ENCODE peak calls at places on chromosomes 16 and 17, in seven cellular contexts. E, A, I, M, D, N and V are unnamed samples.

GRCh38 chr17:34616148-34616547 is 36.8 kb downstream of the TMEM132E start:
- DNase-seq in E (no peak), A (no peak), I (no peak), M (peak; percentile 51), D (no peak), N (no peak), V (no peak)

GRCh38 chr17:30858556-30859250 is 26.9 kb downstream of the ATAD5 start:
- DNase-seq in E (no peak), A (no peak), I (peak; percentile 1), M (no peak), D (no peak), N (no peak), V (no peak)

GRCh38 chr16:10245002-10245401 is 62.8 kb upstream of the GRIN2A start:
- DNase-seq in E (no peak), A (no peak), I (no peak), M (no peak), D (no peak), N (no peak), V (no peak)

GRCh38 chr16:19245326-19245925 is 40.1 kb upstream of the CLEC19A start:
- DNase-seq in E (peak; percentile 49), A (peak; percentile 50), I (no peak), M (no peak), D (no peak), N (no peak), V (no peak)

GRCh38 chr17:31857920-31858646 is 961 bp downstream of the COPRS start:
- DNase-seq in E (no peak), A (no peak), I (peak; percentile 35), M (peak; percentile 3), D (no peak), N (no peak), V (no peak)

GRCh38 chr17:64732336-64733006 is 70.4 kb upstream of the SMURF2 start:
- DNase-seq in E (no peak), A (no peak), I (peak; percentile 86), M (no peak), D (peak; percentile 86), N (no peak), V (no peak)

GRCh38 chr16:67801889-67802288 is 4.5 kb downstream of the RANBP10 start:
- DNase-seq in E (no peak), A (no peak), I (no peak), M (no peak), D (no peak), N (no peak), V (no peak)

GRCh38 chr17:55635253-55635766 is 87.4 kb downstream of the TMEM100 start:
- DNase-seq in E (no peak), A (no peak), I (peak; percentile 88), M (no peak), D (no peak), N (no peak), V (no peak)

GRCh38 chr16:28193530-28194423 is 18.0 kb downstream of the XPO6 start:
- DNase-seq in E (no peak), A (no peak), I (peak; percentile 90), M (no peak), D (peak; percentile 71), N (no peak), V (peak; percentile 97)

GRCh38 chr16:477758-478157 is 49.8 kb upstream of the CAPN15 start:
- DNase-seq in E (no peak), A (no peak), I (no peak), M (no peak), D (no peak), N (no peak), V (no peak)

GRCh38 chr17:17175917-17176316 is 30.2 kb downstream of the PLD6 start:
- DNase-seq in E (no peak), A (no peak), I (no peak), M (no peak), D (no peak), N (no peak), V (no peak)

GRCh38 chr16:11136600-11136999 is 119.4 kb downstream of the SOCS1 start:
- DNase-seq in E (no peak), A (no peak), I (peak; percentile 20), M (no peak), D (peak; percentile 63), N (no peak), V (no peak)

GRCh38 chr17:43479948-43480347 is 3.8 kb upstream of the DHX8 start:
- DNase-seq in E (no peak), A (no peak), I (no peak), M (peak; percentile 39), D (no peak), N (no peak), V (no peak)

GRCh38 chr17:2075336-2076056 is 20.6 kb downstream of the HIC1 start:
- DNase-seq in E (peak; percentile 40), A (no peak), I (peak; percentile 56), M (peak; percentile 39), D (peak; percentile 60), N (no peak), V (no peak)

GRCh38 chr17:42653179-42654124 is 5.6 kb upstream of the TUBG2 start:
- DNase-seq in E (peak; percentile 49), A (no peak), I (peak; percentile 88), M (no peak), D (peak; percentile 47), N (no peak), V (no peak)

GRCh38 chr17:8685396-8685795 is 54.9 kb upstream of the MYH10 start:
- DNase-seq in E (no peak), A (no peak), I (no peak), M (no peak), D (peak; percentile 83), N (no peak), V (no peak)

GRCh38 chr17:45677770-45678169 is 106.3 kb upstream of the CRHR1 start:
- DNase-seq in E (no peak), A (no peak), I (no peak), M (no peak), D (no peak), N (no peak), V (no peak)

GRCh38 chr17:51454456-51454978 is 194.2 kb downstream of the UTP18 start:
- DNase-seq in E (no peak), A (no peak), I (no peak), M (no peak), D (no peak), N (no peak), V (no peak)

GRCh38 chr17:7263071-7263800 is 958 bp upstream of the CLDN7 start:
- DNase-seq in E (peak; percentile 93), A (no peak), I (no peak), M (no peak), D (no peak), N (no peak), V (no peak)
- H3K4me3 ChIP-seq in E (peak overlapping the region; percentile 67), A (peak overlapping the region; percentile 49), I (peak overlapping the region; percentile 22), M (peak overlapping the region; percentile 3), D (no peak overlapping the region), N (peak overlapping the region; percentile 41), V (no peak overlapping the region)

DNA sequence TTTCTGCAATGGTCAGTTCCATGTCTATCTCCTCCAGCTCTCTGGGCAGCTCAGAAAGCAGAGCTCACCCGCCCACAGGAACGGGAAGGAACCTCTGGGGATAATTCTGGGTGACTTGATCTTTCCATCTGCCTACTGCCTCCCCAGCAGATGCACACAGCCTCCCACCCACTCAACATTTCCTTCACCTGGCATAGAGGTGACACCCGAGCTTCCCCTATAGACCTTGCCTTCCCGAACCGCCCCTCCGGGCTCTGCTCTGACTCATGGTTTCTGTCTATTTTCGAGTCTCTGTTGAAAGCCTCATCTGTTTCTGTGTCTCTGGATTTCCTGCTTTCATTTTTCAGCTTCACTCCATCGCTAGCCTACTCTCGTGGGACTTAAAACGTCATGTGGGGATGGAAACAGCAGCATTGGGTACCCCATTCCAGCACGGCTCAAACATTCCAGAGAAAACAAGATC is 11.4 kb downstream of the GGA3 start:
- DNase-seq in E (no peak), A (peak; percentile 40), I (peak; percentile 85), M (no peak), D (no peak), N (no peak), V (no peak)
- H3K4me3 ChIP-seq in E (no peak overlapping the region), A (no peak overlapping the region), I (peak overlapping the region; percentile 58), M (no peak overlapping the region), D (no peak overlapping the region), N (no peak overlapping the region), V (no peak overlapping the region)

GRCh38 chr17:72466199-72466598 is 345.4 kb downstream of the SOX9 start:
- DNase-seq in E (no peak), A (peak; percentile 39), I (peak; percentile 47), M (no peak), D (peak; percentile 77), N (peak; percentile 74), V (no peak)

GRCh38 chr17:72466606-72467005 is 345.8 kb downstream of the SOX9 start:
- DNase-seq in E (no peak), A (no peak), I (no peak), M (no peak), D (no peak), N (no peak), V (no peak)

GRCh38 chr17:72462814-72463213 is 342.0 kb downstream of the SOX9 start:
- DNase-seq in E (no peak), A (no peak), I (no peak), M (no peak), D (no peak), N (peak; percentile 50), V (no peak)

GRCh38 chr17:72463287-72464102 is 342.7 kb downstream of the SOX9 start:
- DNase-seq in E (no peak), A (peak; percentile 59), I (no peak), M (no peak), D (no peak), N (no peak), V (no peak)

DNA sequence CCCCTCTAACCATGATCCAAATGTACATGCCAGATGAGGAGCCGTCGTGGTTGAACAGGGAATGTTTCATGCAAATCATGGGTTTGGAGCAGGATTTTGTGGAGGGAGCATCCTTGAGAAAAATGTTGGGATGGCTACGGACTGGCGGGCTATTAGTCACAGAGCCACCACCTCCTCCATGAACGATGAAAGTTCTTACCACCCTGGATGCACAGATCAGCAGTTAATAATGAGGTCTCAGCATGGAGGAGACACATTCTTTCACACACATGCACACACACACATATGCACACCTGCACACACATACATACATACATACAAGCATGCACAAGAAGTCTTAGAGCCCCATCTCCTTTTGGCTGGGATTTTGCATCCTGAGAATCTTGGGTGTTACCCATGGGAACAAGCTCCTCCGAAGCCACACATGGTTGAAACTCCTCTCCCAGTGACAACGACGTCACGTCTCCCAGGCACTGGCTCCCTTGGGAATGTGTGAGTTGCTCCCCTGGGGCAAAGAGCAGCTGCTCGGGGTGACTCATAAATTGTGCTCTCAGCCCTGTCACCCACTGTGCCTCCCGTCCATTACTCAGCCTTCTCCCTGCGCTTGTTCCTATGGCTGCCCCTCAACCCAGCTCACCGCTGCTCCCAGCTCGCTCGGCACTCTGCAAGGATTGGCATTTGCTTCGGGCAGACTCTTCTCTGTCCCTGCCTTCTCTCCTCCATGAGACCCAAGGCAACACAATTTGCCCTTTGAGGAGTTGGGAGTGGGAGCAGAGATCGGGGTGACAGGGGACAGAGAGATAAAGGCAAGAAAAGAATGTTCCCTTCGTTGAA is 344.6 kb downstream of the SOX9 start:
- DNase-seq in E (peak; percentile 73), A (peak; percentile 62), I (peak; percentile 46), M (no peak), D (peak; percentile 96), N (peak; percentile 86), V (peak; percentile 58)
- H3K4me3 ChIP-seq in E (no peak overlapping the region), A (no peak overlapping the region), I (no peak overlapping the region), M (no peak overlapping the region), D (peak overlapping the region; percentile 12), N (no peak overlapping the region), V (peak overlapping the region; percentile 15)

DNA sequence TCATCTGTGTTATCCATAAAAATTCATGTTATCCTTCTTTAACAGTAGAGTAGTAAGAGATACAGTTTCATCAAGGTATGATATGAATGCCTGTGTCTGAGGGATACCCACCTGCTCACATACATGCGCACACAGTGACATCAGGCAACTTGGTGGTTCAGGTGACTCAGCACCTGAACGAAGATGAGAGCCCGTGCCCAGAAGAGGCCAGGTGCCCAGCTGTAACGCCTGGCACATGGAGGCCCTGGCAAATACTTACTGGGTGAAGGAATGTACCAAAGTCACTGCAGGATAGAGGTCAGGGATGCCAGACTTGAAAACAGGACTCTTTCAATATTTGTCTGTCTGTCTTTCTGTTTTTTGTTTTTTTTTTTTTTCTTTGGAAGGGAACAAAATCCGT is 72.6 kb upstream of the LGALS9 start:
- DNase-seq in E (no peak), A (no peak), I (no peak), M (no peak), D (no peak), N (no peak), V (no peak)
- H3K4me3 ChIP-seq in E (no peak overlapping the region), A (no peak overlapping the region), I (no peak overlapping the region), M (no peak overlapping the region), D (no peak overlapping the region), N (no peak overlapping the region), V (no peak overlapping the region)